ENCODE peak calls at places on chromosomes 1 and 21, in five cellular contexts. One of them, this sample, is unnamed.

GRCh38 chr21:16942703-16943102 is 570.1 kb upstream of the CXADR start:
- DNase-seq in MV-4-11: no peak
- DNase-seq in SW480: peak; percentile 21
- DNase-seq in thoracic aorta: no peak
- DNase-seq in T-helper 17 cell: no peak
- DNase-seq in this sample: no peak

GRCh38 chr1:231053493-231054162 is 13.6 kb upstream of the FAM89A start:
- DNase-seq in MV-4-11: peak; percentile 60
- DNase-seq in SW480: no peak
- DNase-seq in thoracic aorta: no peak
- DNase-seq in T-helper 17 cell: no peak
- DNase-seq in this sample: peak; percentile 23

GRCh38 chr1:184160236-184160635 is 108.7 kb downstream of the TSEN15 start:
- DNase-seq in MV-4-11: peak; percentile 30
- DNase-seq in SW480: no peak
- DNase-seq in thoracic aorta: no peak
- DNase-seq in T-helper 17 cell: no peak
- DNase-seq in this sample: peak; percentile 40

GRCh38 chr1:156241311-156241811 is 623 bp upstream of the BGLAP start:
- DNase-seq in MV-4-11: peak; percentile 79
- DNase-seq in SW480: peak; percentile 87
- DNase-seq in thoracic aorta: no peak
- DNase-seq in T-helper 17 cell: no peak
- DNase-seq in this sample: no peak

GRCh38 chr1:236395780-236396664 is 1.9 kb downstream of the EDARADD start:
- DNase-seq in MV-4-11: no peak
- DNase-seq in SW480: no peak
- DNase-seq in thoracic aorta: no peak
- DNase-seq in T-helper 17 cell: peak; percentile 12
- DNase-seq in this sample: no peak

GRCh38 chr1:161069731-161070270 is at the start of gene ARHGAP30:
- DNase-seq in MV-4-11: peak; percentile 95
- DNase-seq in SW480: no peak
- DNase-seq in thoracic aorta: no peak
- DNase-seq in T-helper 17 cell: peak; percentile 57
- DNase-seq in this sample: no peak

GRCh38 chr1:1153874-1154273 is 19.8 kb upstream of the TTLL10 start:
- DNase-seq in MV-4-11: no peak
- DNase-seq in SW480: no peak
- DNase-seq in thoracic aorta: no peak
- DNase-seq in T-helper 17 cell: no peak
- DNase-seq in this sample: no peak

GRCh38 chr1:8816831-8817412 is 518 bp downstream of the RERE start:
- DNase-seq in MV-4-11: peak; percentile 19
- DNase-seq in SW480: peak; percentile 26
- DNase-seq in thoracic aorta: no peak
- DNase-seq in T-helper 17 cell: peak; percentile 18
- DNase-seq in this sample: peak; percentile 30

GRCh38 chr21:28790335-28790734 is 202.3 kb downstream of the LTN1 start:
- DNase-seq in MV-4-11: no peak
- DNase-seq in SW480: no peak
- DNase-seq in thoracic aorta: no peak
- DNase-seq in T-helper 17 cell: no peak
- DNase-seq in this sample: no peak

GRCh38 chr1:43439781-43440180 is 13.9 kb downstream of the HYI start:
- DNase-seq in MV-4-11: no peak
- DNase-seq in SW480: no peak
- DNase-seq in thoracic aorta: no peak
- DNase-seq in T-helper 17 cell: no peak
- DNase-seq in this sample: no peak

GRCh38 chr1:44305962-44306422 is 49.1 kb downstream of the ERI3 start:
- DNase-seq in MV-4-11: no peak
- DNase-seq in SW480: no peak
- DNase-seq in thoracic aorta: no peak
- DNase-seq in T-helper 17 cell: no peak
- DNase-seq in this sample: no peak

GRCh38 chr1:171588230-171588629 is 33.8 kb upstream of the MYOCOS start:
- DNase-seq in MV-4-11: no peak
- DNase-seq in SW480: no peak
- DNase-seq in thoracic aorta: no peak
- DNase-seq in T-helper 17 cell: no peak
- DNase-seq in this sample: no peak

GRCh38 chr21:46011267-46011967 is 29.8 kb downstream of the COL6A1 start:
- DNase-seq in MV-4-11: no peak
- DNase-seq in SW480: no peak
- DNase-seq in thoracic aorta: no peak
- DNase-seq in T-helper 17 cell: no peak
- DNase-seq in this sample: no peak

GRCh38 chr1:161494069-161494735 is 11.1 kb upstream of the FCGR2A start:
- DNase-seq in MV-4-11: no peak
- DNase-seq in SW480: no peak
- DNase-seq in thoracic aorta: no peak
- DNase-seq in T-helper 17 cell: no peak
- DNase-seq in this sample: no peak

This sample was measured in RCC 7860.